ENCODE peak calls at places on chromosomes 3 and 15, in four cellular contexts. V is HepG2, U is GM12878, X is K562. P is an unnamed sample.
A peak's percentile ranks its signal among the peaks of the same experiment; 100 is the strongest.

GRCh38 chr15:65223996-65224395 is 12.7 kb upstream of the CILP start:
- DNase-seq in U (no peak), V (no peak), X (no peak), P (no peak)

GRCh38 chr3:5739299-5739935 is 551.9 kb downstream of the EDEM1 start:
- DNase-seq in V (no peak), X (no peak), U (no peak), P (no peak)

GRCh38 chr15:76206325-76206976 is 104.8 kb downstream of the ETFA start:
- DNase-seq in U (no peak), X (no peak), V (no peak), P (no peak)

GRCh38 chr15:81940467-81941451 is 105.1 kb downstream of the MEX3B start:
- DNase-seq in X (no peak), U (no peak), V (no peak), P (no peak)

GRCh38 chr3:42504334-42505202 is 2.1 kb downstream of the VIPR1 start:
- DNase-seq in X (no peak), V (no peak), U (no peak), P (no peak)

GRCh38 chr15:37814847-37815246 is 119.6 kb upstream of the TMCO5A start:
- DNase-seq in U (no peak), X (no peak), V (no peak), P (no peak)

GRCh38 chr3:136954246-136954645 is 3.5 kb upstream of the IL20RB start:
- DNase-seq in U (no peak), V (no peak), X (no peak), P (no peak)

GRCh38 chr15:80977627-80978036 is 12.0 kb downstream of the MESD start:
- DNase-seq in V (peak; percentile 35), U (no peak), X (peak; percentile 77), P (peak; percentile 68)

GRCh38 chr3:43221076-43221475 is 65.3 kb upstream of the SNRK start:
- DNase-seq in V (no peak), U (no peak), X (no peak), P (no peak)

GRCh38 chr3:39052613-39053012 is 797 bp downstream of the WDR48 start:
- DNase-seq in U (no peak), X (no peak), V (no peak), P (no peak)

GRCh38 chr15:53918180-53919079 is 59.8 kb upstream of the UNC13C start:
- DNase-seq in X (no peak), U (no peak), V (peak; percentile 27), P (no peak)

GRCh38 chr3:59698091-59698490 is 648.3 kb upstream of the CFAP20DC start:
- DNase-seq in X (no peak), V (no peak), U (no peak), P (no peak)

GRCh38 chr3:46489875-46490274 is 7.9 kb upstream of the RTP3 start:
- DNase-seq in X (no peak), V (no peak), U (no peak), P (no peak)

DNA sequence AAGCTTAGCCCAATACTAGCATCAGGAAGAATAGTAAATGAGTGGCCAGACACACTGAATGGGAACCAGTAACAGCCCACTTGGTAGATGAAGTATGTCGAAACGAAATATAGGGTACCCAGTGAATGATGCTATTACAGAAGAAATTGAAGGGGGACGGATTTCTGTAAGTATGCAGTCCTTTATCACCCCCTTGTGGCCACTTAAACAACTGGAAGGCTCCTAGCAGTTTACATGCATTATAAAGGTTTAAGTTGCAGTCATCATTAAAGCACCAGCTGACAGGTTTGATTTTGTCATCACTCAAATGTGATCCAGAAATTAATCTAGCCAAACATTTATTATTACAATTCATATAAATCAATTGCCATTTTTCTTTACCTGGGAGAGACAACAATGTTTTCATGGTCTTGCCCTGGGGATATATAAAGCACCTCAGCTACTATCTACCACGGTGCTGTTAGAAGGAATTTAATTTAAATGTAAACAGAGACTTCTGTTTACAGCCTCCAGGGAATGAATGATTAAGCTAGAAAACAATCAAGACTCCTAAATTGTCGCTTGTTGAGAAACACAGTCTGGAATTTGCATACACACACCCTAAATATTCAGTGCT is 7.7 kb downstream of the EIF1B start:
- DNase-seq in X (peak; percentile 72), U (no peak), V (peak; percentile 60), P (peak; percentile 31)
- TF ChIP-seq POLR2AphosphoS2 in X (no peak), U (no peak), V (no peak), P (no peak)

DNA sequence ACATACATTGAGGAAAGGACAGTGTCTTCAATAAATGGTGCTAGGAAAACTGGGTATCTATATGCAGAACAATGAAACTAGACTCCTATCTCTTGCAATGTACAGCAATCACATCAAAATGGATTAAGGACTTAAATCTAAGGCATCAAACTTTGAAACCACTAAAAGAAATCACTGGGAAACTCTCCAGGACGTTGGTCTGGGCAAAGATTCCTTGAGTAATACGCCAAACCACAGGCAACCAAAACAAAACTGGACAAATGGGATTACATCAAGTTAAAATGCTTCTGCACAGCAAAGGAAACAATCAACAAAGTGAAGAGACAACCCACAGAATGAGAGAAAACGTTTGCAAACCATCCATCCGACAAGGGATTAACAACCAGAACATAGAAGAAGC is 14.5 kb downstream of the LAMP3 start:
- DNase-seq in U (no peak), V (no peak), X (no peak), P (no peak)
- TF ChIP-seq RFX5 in U (no peak), V (no peak), X (no peak), P (no peak)

DNA sequence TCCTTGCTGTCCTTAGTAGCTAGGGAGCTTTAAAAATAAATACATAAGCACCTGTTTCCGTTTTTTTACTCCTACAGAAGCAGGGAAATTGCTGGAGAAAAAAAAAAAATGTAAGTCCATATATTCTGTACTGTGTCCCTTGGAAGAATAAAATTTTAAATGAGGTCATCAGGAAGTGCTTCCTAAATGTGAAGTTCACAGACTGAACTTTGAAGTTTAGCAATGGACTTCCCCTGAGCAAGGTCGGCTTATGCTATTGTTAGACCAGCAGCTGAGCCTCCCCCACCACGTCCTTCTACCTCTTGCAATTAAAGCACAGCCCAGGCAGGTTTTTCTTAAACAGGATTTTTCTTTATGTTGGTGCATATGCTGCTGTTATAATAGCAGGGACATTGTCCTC is 26.3 kb downstream of the LIPC start:
- DNase-seq in X (no peak), U (no peak), V (peak; percentile 80), P (no peak)
- TF ChIP-seq POLR2AphosphoS2 in X (no peak), U (no peak), V (no peak), P (no peak)

DNA sequence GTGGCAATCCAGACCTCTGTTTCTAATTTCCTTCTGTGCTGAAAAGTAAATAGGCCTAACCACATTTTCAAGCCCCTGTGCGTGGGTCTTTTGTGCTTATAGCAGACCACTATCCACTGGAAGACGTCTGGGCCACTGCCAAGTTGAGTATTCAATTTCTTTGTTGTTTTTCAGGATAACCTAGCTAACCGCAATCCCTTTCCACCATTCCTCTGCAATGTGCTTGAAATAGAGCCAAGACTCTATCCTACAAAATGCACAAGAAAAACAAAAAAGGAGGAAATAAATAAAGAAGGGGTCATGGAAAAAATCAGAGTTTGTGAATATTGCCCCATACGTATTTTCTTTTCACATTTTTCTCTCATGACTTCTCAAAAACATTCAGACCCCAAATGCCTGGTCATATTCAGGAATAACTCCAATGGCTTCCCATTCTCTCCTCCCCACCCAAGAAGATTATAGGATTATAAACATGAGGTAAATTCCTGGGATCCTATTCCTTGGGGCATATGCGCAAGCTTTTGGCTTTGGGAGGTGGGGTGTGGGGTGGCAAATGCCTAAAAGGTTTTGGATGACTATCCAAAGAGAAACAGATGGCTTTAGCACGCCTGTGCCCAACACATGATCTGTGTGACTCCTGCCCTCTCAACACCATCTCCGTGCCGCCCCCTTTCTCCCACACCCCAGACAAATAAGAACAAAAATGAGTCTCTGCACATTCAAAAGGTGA is 217.9 kb upstream of the THBS1 start:
- DNase-seq in U (no peak), V (no peak), X (no peak), P (no peak)
- TF ChIP-seq RFX5 in U (no peak), V (no peak), X (no peak), P (no peak)

DNA sequence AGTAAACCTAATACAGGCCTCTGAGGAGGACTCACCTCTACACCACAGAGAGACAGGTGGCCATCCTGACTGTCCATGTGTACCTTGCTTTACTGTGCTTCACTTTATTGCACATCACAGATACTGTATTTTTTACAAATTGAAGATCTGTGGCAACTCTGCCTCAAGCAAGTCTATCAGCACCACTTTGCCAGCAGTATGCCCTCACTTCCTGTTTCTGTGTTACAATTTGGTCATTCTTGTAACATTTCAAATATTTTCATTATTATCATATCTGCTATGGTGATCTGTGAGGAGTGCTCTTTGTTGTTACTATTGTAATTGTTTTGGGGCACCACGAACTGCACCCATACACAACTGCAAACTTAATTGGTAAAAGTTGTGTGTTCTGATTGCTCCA is 78.0 kb downstream of the BBX start:
- DNase-seq in V (no peak), X (no peak), U (no peak), P (no peak)
- TF ChIP-seq POLR2AphosphoS2 in V (no peak), X (no peak), U (no peak), P (no peak)

DNA sequence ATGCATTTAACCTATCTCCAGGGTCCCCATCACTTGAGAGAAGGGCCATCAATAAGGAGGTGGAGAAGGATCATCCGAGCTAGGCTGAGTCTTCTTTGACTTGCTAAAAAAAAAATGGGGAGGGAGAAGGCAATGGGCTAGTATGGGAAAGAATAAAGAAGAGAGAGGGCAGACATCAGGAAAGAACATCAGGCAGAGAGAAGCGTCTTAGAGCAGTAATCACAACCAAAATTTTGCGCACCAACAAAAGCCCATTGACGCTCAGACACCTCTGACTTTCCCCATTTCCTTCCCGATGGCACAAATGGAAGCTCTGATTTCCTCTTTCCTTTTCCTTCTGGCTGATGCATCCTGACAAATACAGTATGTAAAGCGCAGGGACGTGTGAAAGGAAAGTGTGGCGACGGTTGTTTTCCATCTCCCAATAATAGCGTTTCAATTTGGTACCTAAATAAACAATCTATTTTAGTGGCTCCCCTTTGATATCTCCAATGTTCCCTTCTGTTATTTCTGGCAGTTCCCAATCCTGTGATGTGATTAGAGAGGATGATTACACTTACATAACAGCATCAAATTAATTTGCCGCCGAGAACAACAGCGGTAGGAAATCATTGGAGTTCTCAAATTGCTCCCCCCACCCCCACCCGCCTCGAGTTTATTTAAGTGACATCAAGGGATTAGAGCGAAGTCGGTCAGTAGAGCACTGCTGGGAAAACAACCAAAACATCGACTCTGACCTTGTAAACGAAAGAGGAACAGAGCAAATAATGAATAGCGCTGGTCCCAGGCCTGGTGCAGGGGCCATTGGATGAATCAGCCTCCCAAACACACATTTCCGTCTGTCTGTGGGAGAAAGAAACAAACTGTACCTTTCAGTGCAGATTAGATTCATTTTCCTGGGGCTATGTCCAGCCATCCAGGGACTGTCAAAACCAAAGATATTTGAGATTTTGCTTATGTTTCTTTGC is 273.3 kb upstream of the ICE2 start:
- DNase-seq in V (peak; percentile 96), X (no peak), U (no peak), P (no peak)
- TF ChIP-seq RFX5 in V (no peak), X (no peak), U (no peak), P (no peak)

DNA sequence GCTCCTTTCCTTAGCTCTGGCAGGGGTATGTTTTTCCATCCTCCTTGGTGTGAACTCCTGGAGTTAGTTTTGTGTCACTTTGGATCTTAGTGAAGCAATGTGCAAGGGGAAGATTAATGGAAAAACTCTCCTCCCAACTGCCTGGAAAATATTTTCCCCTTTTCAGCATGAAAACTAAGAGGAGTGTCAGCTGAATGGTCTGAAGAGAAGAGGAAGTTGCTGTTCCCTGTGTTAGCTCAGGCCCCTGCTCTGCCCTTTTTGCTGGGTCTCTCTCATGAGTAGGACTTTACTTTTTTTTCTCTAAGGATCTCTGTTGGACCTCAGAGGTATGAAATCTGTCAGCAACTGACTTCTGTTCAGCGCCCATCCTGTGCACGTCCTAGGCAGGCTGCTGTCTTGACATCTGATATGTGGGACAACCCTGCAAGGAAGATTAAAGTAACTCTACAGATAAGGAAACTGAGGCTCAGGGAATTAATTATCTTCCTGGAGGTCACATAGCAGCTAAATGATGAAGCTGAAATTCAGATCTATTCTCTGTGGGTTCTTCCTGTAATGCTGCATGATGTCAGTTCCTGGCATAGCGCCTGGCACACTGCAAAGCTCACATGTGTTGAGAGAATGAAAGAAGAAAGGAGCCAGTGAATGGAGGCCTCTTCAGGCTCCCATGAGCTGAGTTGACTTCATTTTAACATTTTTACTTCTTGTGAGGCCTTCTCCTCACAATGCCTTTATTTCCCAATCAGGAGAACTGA is 109.6 kb upstream of the GALNT15 start:
- DNase-seq in X (no peak), U (no peak), V (peak; percentile 12), P (no peak)
- TF ChIP-seq POLR2AphosphoS2 in X (no peak), U (no peak), V (no peak), P (no peak)